ENCODE peak calls at places on chromosome 12, in eight cellular contexts. Z is cardiac muscle cell, B is uterus, H is right lobe of liver, K is heart left ventricle, O is lung, Q is tibial nerve, T is fibroblast of lung. S is an unnamed sample. For H3K27me3 and H3K9me3, the result is how much of the 10 kb centered on the place peaks cover.

GRCh38 chr12:124888203-124888602 is 24.5 kb upstream of the SCARB1 start:
- DNase-seq in Z (no peak), T (no peak), O (no peak), Q (no peak), B (no peak), K (no peak), H (peak), S (no peak)

GRCh38 chr12:13205809-13206559 is 9.5 kb downstream of the EMP1 start:
- DNase-seq in K (no peak), O (no peak), B (no peak), Z (peak), H (no peak), T (peak), Q (no peak), S (no peak)

GRCh38 chr12:69096669-69097364 is 142.6 kb upstream of the CPSF6 start:
- DNase-seq in Q (no peak), Z (peak), H (no peak), T (no peak), K (no peak), O (no peak), B (no peak), S (no peak)

GRCh38 chr12:32868885-32869284 is 27.7 kb downstream of the PKP2 start:
- DNase-seq in Z (no peak), H (no peak), B (no peak), Q (no peak), K (no peak), T (no peak), O (no peak), S (no peak)

GRCh38 chr12:29447285-29447975 is 50.1 kb downstream of the OVCH1 start:
- DNase-seq in K (no peak), Z (no peak), T (no peak), B (no peak), H (no peak), Q (no peak), O (no peak), S (no peak)

GRCh38 chr12:45878630-45879255 is 111.6 kb downstream of the SCAF11 start:
- DNase-seq in Z (peak), Q (no peak), O (no peak), H (no peak), T (no peak), K (no peak), B (no peak), S (peak)

GRCh38 chr12:15179672-15180071 is 41.5 kb downstream of the RERG start:
- DNase-seq in O (no peak), K (no peak), Q (no peak), H (no peak), T (no peak), B (no peak), Z (no peak), S (no peak)

GRCh38 chr12:132828706-132829534 is at the start of gene GOLGA3:
- DNase-seq in K (peak), O (peak), H (peak), Q (peak), T (peak), B (peak), Z (peak), S (peak)

GRCh38 chr12:72296389-72296788 is 24.2 kb downstream of the TRHDE start:
- DNase-seq in K (no peak), B (no peak), Z (no peak), Q (no peak), H (no peak), O (no peak), T (peak), S (no peak)

GRCh38 chr12:57177354-57177753 is 29.9 kb upstream of the LRP1-AS start:
- DNase-seq in T (no peak), H (peak), K (no peak), Z (no peak), B (no peak), O (no peak), Q (no peak), S (no peak)

GRCh38 chr12:9798008-9798619 is 29.2 kb upstream of the KLRF1 start:
- DNase-seq in B (no peak), O (peak), Z (peak), Q (peak), K (no peak), T (peak), H (no peak), S (peak)

GRCh38 chr12:113837059-113837458 is 129.1 kb downstream of the RBM19 start:
- DNase-seq in O (no peak), Q (no peak), K (no peak), B (no peak), Z (peak), T (no peak), H (no peak), S (no peak)

GRCh38 chr12:7146228-7146627 is 16.1 kb downstream of the CLSTN3 start:
- DNase-seq in H (no peak), Q (no peak), T (no peak), O (no peak), Z (no peak), B (no peak), K (no peak), S (no peak)

GRCh38 chr12:89072303-89073026 is 279.8 kb downstream of the DUSP6 start:
- DNase-seq in K (no peak), T (no peak), Q (no peak), Z (no peak), H (no peak), O (no peak), B (no peak), S (no peak)

GRCh38 chr12:34395056-34396005 is 373.0 kb downstream of the ALG10 start:
- DNase-seq in Z (no peak), B (peak), Q (no peak), K (peak), O (peak), T (no peak), H (peak), S (no peak)

GRCh38 chr12:92921877-92922276 is 7.2 kb downstream of the EEA1 start:
- DNase-seq in T (no peak), O (no peak), Q (no peak), B (no peak), H (no peak), Z (no peak), K (no peak), S (no peak)

GRCh38 chr12:104320627-104321024 is 17.1 kb downstream of the EID3 start:
- DNase-seq in K (no peak), O (no peak), B (no peak), H (no peak), Z (no peak), T (no peak), Q (no peak), S (no peak)

GRCh38 chr12:115001538-115001937 is 317.6 kb upstream of the TBX3 start:
- DNase-seq in T (no peak), K (no peak), H (no peak), B (no peak), Q (no peak), Z (no peak), O (no peak), S (no peak)

GRCh38 chr12:42588981-42589464 is 523 bp downstream of the PRICKLE1 start:
- DNase-seq in H (no peak), T (peak), K (peak), O (peak), Q (no peak), B (peak), Z (peak), S (no peak)

GRCh38 chr12:49750027-49750977 is 8.9 kb downstream of the TMBIM6 start:
- DNase-seq in Z (peak), T (peak), H (no peak), O (no peak), K (no peak), B (no peak), Q (no peak), S (no peak)

GRCh38 chr12:69671597-69671996 is 27.5 kb downstream of the BEST3 start:
- DNase-seq in B (no peak), H (no peak), T (no peak), Z (no peak), Q (no peak), K (no peak), O (peak), S (no peak)

GRCh38 chr12:109880049-109880931 is at the start of gene GLTP:
- DNase-seq in B (peak), T (peak), Z (peak), Q (peak), K (peak), O (peak), H (peak), S (peak)

GRCh38 chr12:3882896-3883564 is 9.8 kb upstream of the PARP11 start:
- DNase-seq in H (no peak), K (no peak), B (no peak), Q (no peak), O (no peak), Z (peak), T (peak), S (no peak)

GRCh38 chr12:69290545-69291277 is 51.3 kb downstream of the CPSF6 start:
- DNase-seq in T (peak), K (peak), Z (peak), O (peak), B (peak), Q (peak), H (peak), S (peak)

GRCh38 chr12:15662983-15663659 is 126.1 kb downstream of the EPS8 start:
- DNase-seq in Q (no peak), K (no peak), Z (peak), T (no peak), H (no peak), O (no peak), B (no peak), S (no peak)

GRCh38 chr12:55687746-55688145 is 20.0 kb downstream of the ITGA7 start:
- DNase-seq in B (no peak), Q (no peak), Z (no peak), T (no peak), O (no peak), H (no peak), K (no peak), S (no peak)

GRCh38 chr12:90099288-90099687 is 390.6 kb upstream of the ATP2B1 start:
- DNase-seq in Q (no peak), H (no peak), T (peak), Z (no peak), K (no peak), O (no peak), B (no peak), S (no peak)

GRCh38 chr12:58341791-58342190 is 400.4 kb downstream of the ATP23 start:
- DNase-seq in Q (no peak), H (no peak), O (no peak), B (no peak), K (no peak), Z (peak), T (peak), S (no peak)

GRCh38 chr12:11862794-11863193 is 207.9 kb upstream of the BCL2L14 start:
- DNase-seq in O (no peak), B (peak), Z (peak), T (peak), H (no peak), K (no peak), Q (no peak), S (no peak)

GRCh38 chr12:120249875-120250795 is 15.4 kb downstream of the PXN start:
- DNase-seq in O (no peak), H (peak), Q (peak), T (no peak), K (peak), Z (no peak), B (peak), S (no peak)

GRCh38 chr12:89927226-89927698 is 218.6 kb upstream of the ATP2B1 start:
- DNase-seq in B (no peak), Q (no peak), Z (no peak), K (no peak), T (no peak), H (no peak), O (no peak), S (no peak)

GRCh38 chr12:130973109-130973508 is 19.4 kb downstream of the ADGRD1 start:
- DNase-seq in H (no peak), O (no peak), B (peak), Z (no peak), K (no peak), Q (no peak), T (no peak), S (no peak)
- H3K27me3 ChIP-seq in H (under half), O (under half), B (under half), Z (under half), K (under half), Q (under half), T (under half), S (under half)

GRCh38 chr12:126791122-126791521 is 1475.8 kb upstream of the TMEM132C start:
- DNase-seq in T (no peak), Q (no peak), H (no peak), Z (no peak), B (no peak), O (no peak), K (no peak), S (no peak)

GRCh38 chr12:126784328-126784921 is 1482.5 kb upstream of the TMEM132C start:
- DNase-seq in Z (no peak), T (no peak), H (no peak), O (no peak), Q (no peak), B (no peak), K (no peak), S (no peak)

GRCh38 chr12:126792411-126792810 is 1474.6 kb upstream of the TMEM132C start:
- DNase-seq in K (no peak), H (no peak), T (no peak), Z (no peak), O (no peak), B (no peak), Q (no peak), S (no peak)

GRCh38 chr12:126789963-126790362 is 1477.0 kb upstream of the TMEM132C start:
- DNase-seq in K (no peak), Z (no peak), H (no peak), O (no peak), B (no peak), Q (no peak), T (no peak), S (no peak)
- H3K9me3 ChIP-seq in K (under half), Z (under half), H (under half), O (under half), B (under half), Q (under half), T (under half), S (under half)

GRCh38 chr12:53886996-53887395 is 51.6 kb upstream of the HOXC13 start:
- DNase-seq in O (no peak), Z (no peak), T (no peak), K (no peak), B (no peak), Q (no peak), H (no peak), S (no peak)

GRCh38 chr12:53892760-53893159 is 45.9 kb upstream of the HOXC13 start:
- DNase-seq in K (no peak), T (no peak), H (no peak), Z (no peak), B (no peak), O (no peak), Q (no peak), S (no peak)

GRCh38 chr12:53890081-53890480 is 48.5 kb upstream of the HOXC13 start:
- DNase-seq in B (no peak), K (no peak), Z (no peak), H (no peak), Q (no peak), T (no peak), O (no peak), S (no peak)

DNA sequence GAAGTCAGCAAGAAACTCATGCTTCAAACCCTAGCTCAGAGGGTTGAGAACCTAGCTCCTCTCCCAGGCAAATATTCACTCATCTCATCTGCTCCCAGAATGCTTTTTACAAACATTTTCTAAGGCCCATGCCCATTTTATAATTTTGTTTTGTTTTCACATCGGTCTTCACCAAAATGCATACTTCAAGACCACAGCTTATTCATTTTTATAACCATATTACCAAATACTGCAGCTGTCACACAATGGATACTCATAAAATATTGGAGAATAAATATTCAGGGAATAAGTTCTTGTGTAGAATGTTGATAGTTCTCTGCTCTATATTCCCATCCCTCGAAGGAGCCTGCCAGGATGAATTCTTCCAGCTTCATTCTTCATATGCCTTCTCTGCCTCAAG is 50.8 kb upstream of the HOXC13 start:
- DNase-seq in O (no peak), B (no peak), Q (no peak), T (no peak), H (no peak), K (no peak), Z (no peak), S (no peak)
- H3K27me3 ChIP-seq in O (under half), B (under half), Q (under half), T (under half), H (under half), K (under half), Z (half or more), S (half or more)

GRCh38 chr12:75360920-75361319 is 26.4 kb downstream of the GLIPR1L1 start:
- DNase-seq in Z (no peak), B (no peak), K (no peak), Q (no peak), O (no peak), T (no peak), H (no peak), S (no peak)

GRCh38 chr12:75361408-75361807 is 26.9 kb downstream of the GLIPR1L1 start:
- DNase-seq in Z (no peak), B (no peak), H (no peak), O (no peak), T (no peak), Q (no peak), K (no peak), S (no peak)

GRCh38 chr12:75366629-75367028 is 24.3 kb upstream of the GLIPR1L2 start:
- DNase-seq in Q (no peak), T (peak), B (no peak), Z (peak), O (no peak), K (no peak), H (no peak), S (no peak)

DNA sequence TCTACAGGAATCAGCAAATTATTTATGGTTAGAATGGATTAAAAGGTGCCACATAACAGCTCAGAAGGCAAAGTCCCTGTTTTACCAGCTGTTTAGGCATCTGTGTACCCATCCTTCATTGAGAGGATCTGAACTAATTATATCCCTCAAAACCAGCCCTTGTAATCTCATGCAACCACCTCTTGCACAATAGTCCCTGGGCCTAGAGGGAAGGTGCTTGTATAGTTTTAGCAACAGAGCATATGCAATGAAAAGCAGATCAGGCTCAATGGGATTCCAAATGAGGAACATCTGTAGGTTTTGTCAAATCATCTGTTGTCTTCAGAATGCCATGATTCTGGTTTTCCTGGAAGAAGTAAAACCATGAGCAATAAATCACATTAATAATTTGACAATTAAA is 26.0 kb upstream of the GLIPR1L2 start:
- DNase-seq in T (peak), B (no peak), H (no peak), K (no peak), Z (peak), O (no peak), Q (no peak), S (no peak)
- H3K9me3 ChIP-seq in T (under half), B (under half), H (under half), K (under half), Z (under half), O (under half), Q (under half), S (under half)

GRCh38 chr12:53989227-53990113 is 4.5 kb downstream of the HOXC10 start:
- DNase-seq in Q (no peak), B (no peak), K (no peak), T (peak), O (no peak), Z (peak), H (no peak), S (no peak)
- H3K27me3 ChIP-seq in Q (half or more), B (under half), K (half or more), T (half or more), O (under half), Z (half or more), H (half or more), S (half or more)

S was measured in CD4-positive, alpha-beta T cell.